ENCODE peak calls at places on chromosome 2, in four cellular contexts. N is GM12878, D is H1, L is HepG2. F is an unnamed sample. For H3K4me1, the result is how much of the 10 kb centered on the place peaks cover.

GRCh38 chr2:10297950-10298349 is 4.8 kb upstream of the HPCAL1 start:
- DNase-seq in L (peak), D (no peak), N (no peak), F (no peak)

GRCh38 chr2:220499281-220499680 is 871.9 kb downstream of the SLC4A3 start:
- DNase-seq in L (no peak), D (no peak), N (no peak), F (no peak)

GRCh38 chr2:14558382-14558919 is 74.1 kb upstream of the LRATD1 start:
- DNase-seq in N (no peak), D (no peak), L (no peak), F (no peak)

GRCh38 chr2:112692914-112693313 is 27.9 kb upstream of the NT5DC4 start:
- DNase-seq in L (no peak), N (no peak), D (no peak), F (no peak)

GRCh38 chr2:147255812-147256211 is 589.0 kb upstream of the ACVR2A start:
- DNase-seq in L (no peak), D (no peak), N (no peak), F (no peak)

GRCh38 chr2:139946690-139947089 is 1166.5 kb upstream of the NXPH2 start:
- DNase-seq in D (peak), L (no peak), N (no peak), F (no peak)

GRCh38 chr2:64442277-64442676 is 11.7 kb upstream of the LGALSL start:
- DNase-seq in N (no peak), D (no peak), L (no peak), F (no peak)

GRCh38 chr2:15968280-15969178 is 28.2 kb downstream of the MYCN start:
- DNase-seq in L (no peak), D (no peak), N (no peak), F (no peak)

GRCh38 chr2:53403836-53404413 is 363.7 kb upstream of the CHAC2 start:
- DNase-seq in D (no peak), N (no peak), L (no peak), F (no peak)

GRCh38 chr2:212299943-212300342 is 238.7 kb downstream of the ERBB4 start:
- DNase-seq in L (no peak), N (peak), D (no peak), F (no peak)

GRCh38 chr2:177251165-177251542 is 13.4 kb downstream of the NFE2L2 start:
- DNase-seq in D (no peak), N (no peak), L (no peak), F (no peak)

GRCh38 chr2:95284886-95285541 is 10.8 kb downstream of the PROM2 start:
- DNase-seq in L (no peak), N (no peak), D (no peak), F (no peak)

GRCh38 chr2:77834360-77835002 is 312.3 kb upstream of the LRRTM4 start:
- DNase-seq in D (no peak), L (no peak), N (no peak), F (no peak)

GRCh38 chr2:120907822-120908221 is 172.2 kb downstream of the GLI2 start:
- DNase-seq in D (no peak), N (no peak), L (peak), F (no peak)

GRCh38 chr2:127149384-127149783 is 42.4 kb upstream of the BIN1 start:
- DNase-seq in N (no peak), L (no peak), D (no peak), F (no peak)

GRCh38 chr2:122643725-122644329 is 888.4 kb downstream of the TSN start:
- DNase-seq in L (no peak), N (no peak), D (no peak), F (no peak)

GRCh38 chr2:80971-81736 is 34.8 kb upstream of the FAM110C start:
- DNase-seq in L (no peak), D (no peak), N (no peak), F (no peak)

GRCh38 chr2:108637304-108637669 is 82.0 kb upstream of the RANBP2 start:
- DNase-seq in L (peak), N (peak), D (no peak), F (no peak)

GRCh38 chr2:174326880-174327558 is 7.7 kb upstream of the SP9 start:
- DNase-seq in D (peak), N (no peak), L (no peak), F (no peak)

GRCh38 chr2:39728941-39729351 is 50.1 kb downstream of the THUMPD2 start:
- DNase-seq in N (no peak), D (peak), L (peak), F (peak)

GRCh38 chr2:205684871-205685313 is 2.6 kb downstream of the NRP2 start:
- DNase-seq in N (no peak), L (no peak), D (no peak), F (no peak)

GRCh38 chr2:236343400-236344161 is 79.4 kb upstream of the ASB18 start:
- DNase-seq in L (peak), D (peak), N (peak), F (peak)

GRCh38 chr2:217732995-217733394 is 269.8 kb downstream of the TNS1 start:
- DNase-seq in D (no peak), N (no peak), L (no peak), F (no peak)

GRCh38 chr2:200348897-200349563 is 42.5 kb downstream of the SPATS2L start:
- DNase-seq in D (no peak), L (no peak), N (no peak), F (no peak)

GRCh38 chr2:189022492-189022891 is 48.3 kb downstream of the COL3A1 start:
- DNase-seq in L (no peak), N (no peak), D (no peak), F (no peak)

GRCh38 chr2:217064234-217065103 is 204.6 kb upstream of the TNP1 start:
- DNase-seq in D (no peak), N (no peak), L (no peak), F (peak)

GRCh38 chr2:165568361-165568760 is 98.9 kb downstream of the CSRNP3 start:
- DNase-seq in D (no peak), L (no peak), N (no peak), F (no peak)

GRCh38 chr2:207015901-207016300 is 76.6 kb downstream of the CPO start:
- DNase-seq in D (no peak), L (no peak), N (no peak), F (no peak)

GRCh38 chr2:82650038-82650437 is 1809.0 kb downstream of the SUCLG1 start:
- DNase-seq in L (no peak), D (no peak), N (no peak), F (no peak)

GRCh38 chr2:239721531-239721930 is 303.6 kb downstream of the NDUFA10 start:
- DNase-seq in N (no peak), L (no peak), D (peak), F (no peak)

GRCh38 chr2:53939656-53940055 is 31.1 kb downstream of the PSME4 start:
- DNase-seq in L (no peak), N (no peak), D (no peak), F (no peak)

GRCh38 chr2:226911932-226912331 is 76.1 kb downstream of the RHBDD1 start:
- DNase-seq in D (no peak), N (no peak), L (no peak), F (no peak)

GRCh38 chr2:130288467-130289403 is 54.0 kb upstream of the IMP4 start:
- DNase-seq in D (peak), N (no peak), L (no peak), F (no peak)

GRCh38 chr2:191202881-191203397 is 42.3 kb upstream of the MYO1B start:
- DNase-seq in N (no peak), L (no peak), D (no peak), F (no peak)

DNA sequence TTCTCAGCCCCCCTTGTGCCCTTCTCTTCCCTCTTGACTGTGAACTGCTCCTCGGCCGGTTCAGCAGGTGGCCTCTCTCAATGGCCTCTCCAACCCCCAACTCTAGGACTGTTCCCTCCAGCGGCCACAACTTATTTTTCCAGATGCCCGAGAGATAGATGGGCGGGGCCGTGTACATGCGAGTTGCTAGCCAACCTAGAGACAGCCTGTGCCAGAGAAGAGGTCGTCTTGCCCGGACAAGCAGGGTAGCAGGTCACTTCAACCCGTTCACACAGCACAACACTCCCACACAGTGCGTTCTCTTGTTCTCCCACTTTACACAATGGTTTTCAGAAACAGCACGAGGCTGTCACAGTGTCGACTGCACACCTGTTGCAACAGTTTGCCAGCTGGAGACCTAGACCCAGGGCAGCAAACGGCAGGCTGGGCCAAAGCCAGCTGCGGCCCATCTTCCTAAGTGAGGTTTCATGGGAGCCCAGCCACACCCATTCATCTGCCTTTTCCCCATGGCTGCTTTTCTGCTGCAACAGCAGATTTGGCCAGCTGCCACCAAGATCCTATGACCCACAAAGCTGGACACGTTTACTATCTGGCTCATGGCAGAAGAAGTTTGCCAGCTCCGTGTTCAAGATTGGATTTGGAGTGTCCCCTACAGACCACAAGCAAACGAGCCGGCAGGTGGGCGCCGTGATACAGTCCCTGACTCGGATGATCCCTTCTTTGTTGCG is 7.3 kb upstream of the PRLH start:
- DNase-seq in N (no peak), D (no peak), L (no peak), F (no peak)
- TF ChIP-seq SUZ12 in N (no peak), D (no peak), L (no peak), F (no peak)

DNA sequence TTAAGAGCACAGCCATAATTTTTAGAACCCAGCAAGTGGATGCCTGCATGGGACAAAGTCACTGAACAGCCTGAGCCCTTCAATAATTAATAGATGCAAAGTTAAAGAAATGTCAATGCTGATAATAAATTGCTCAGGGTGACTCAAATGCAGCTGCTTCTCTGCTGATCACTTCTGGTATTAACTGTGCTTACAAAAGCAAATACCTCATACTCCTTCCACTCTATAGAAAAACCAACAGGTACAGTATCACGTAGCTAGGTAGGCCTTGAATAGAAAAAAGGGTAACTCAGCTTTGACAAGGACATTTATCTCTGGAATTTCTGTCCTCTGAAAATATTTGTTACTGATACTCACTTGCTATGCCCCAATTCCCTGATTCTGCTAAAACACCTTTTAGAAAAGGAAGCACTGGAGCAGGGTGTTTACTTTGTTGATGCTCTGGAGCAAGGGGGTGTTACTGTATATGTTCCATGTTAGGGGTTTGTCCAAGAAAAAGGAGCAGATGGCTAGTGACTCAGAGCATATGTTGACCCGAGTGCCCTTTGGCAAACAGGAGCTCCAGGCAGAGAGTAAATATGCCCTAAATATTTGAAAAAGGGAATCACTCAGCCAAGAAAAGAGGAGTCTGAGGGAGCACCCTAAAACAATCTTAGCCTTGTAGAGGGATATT is 59.1 kb upstream of the RTN4 start:
- DNase-seq in D (no peak), N (no peak), L (peak), F (no peak)
- H3K4me1 ChIP-seq in D (under half), N (under half), L (half or more), F (under half)

DNA sequence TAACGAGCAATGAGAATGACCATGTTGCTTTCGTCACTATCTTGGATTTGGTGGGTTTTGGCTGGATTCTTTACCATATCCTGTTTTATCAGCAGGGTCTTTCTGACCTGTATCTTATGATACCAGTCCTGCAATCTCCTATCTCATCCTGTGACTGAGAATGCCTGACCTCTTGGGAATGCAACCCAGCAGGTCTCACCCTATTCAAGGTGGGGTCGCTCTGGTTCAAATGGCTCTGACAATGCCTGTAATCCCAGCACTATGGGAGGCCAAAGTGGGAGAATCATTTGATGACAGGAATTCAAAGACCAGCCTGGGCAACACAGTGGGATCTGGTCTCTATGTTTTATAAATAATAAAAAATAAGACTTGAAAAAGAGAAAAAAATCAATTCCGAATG is 173.5 kb downstream of the ACTR3 start:
- DNase-seq in D (no peak), L (no peak), N (no peak), F (no peak)
- TF ChIP-seq SUZ12 in D (no peak), L (no peak), N (no peak), F (no peak)

GRCh38 chr2:237689569-237690131 is 62.3 kb downstream of the LRRFIP1 start:
- DNase-seq in L (no peak), N (no peak), D (no peak), F (no peak)
- H3K4me1 ChIP-seq in L (half or more), N (under half), D (under half), F (under half)

DNA sequence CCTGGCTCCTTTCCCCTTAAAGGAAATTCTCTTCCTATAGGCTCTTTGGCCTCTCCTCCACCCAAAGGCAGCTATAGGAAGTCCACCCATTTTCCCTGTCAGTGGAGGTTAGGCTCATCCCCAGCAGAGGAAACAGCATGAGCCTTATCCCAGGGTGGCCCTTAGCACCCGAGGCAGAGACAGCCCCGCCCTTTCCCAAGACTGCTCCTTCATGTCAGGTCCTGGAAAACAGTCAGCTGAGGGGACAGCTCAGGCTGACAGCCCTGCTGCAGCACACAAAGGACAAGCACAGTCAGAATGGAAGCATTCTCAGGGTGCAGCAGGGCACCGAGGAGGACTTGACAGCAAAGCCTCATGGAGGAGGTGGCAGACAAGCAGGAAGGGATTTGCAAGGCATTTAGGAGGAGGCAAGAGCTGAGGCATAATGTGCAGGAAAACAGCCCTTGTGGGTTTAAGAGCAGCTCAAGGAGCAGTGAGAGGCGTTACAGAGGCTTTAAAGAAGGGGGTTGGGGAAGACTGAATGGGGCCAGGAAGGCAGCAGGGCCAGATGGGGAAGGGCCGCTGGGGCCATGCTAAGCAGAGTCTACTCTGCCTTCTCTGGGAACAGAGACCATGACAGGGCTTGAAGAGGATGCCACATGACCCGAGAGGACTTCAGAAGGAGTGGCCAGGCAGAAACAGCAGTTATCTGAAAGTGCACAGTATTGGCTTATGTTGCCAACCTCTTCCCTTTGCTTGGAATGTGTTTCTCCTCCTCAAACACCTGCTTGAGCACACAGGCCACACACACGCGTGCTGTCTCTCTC is 216.6 kb downstream of the SH3BP4 start:
- DNase-seq in L (no peak), D (no peak), N (no peak), F (no peak)
- TF ChIP-seq SUZ12 in L (no peak), D (no peak), N (no peak), F (no peak)

GRCh38 chr2:144511222-144511855 is 8.6 kb downstream of the ZEB2 start:
- DNase-seq in N (no peak), L (no peak), D (no peak), F (no peak)

GRCh38 chr2:144510206-144510991 is 9.5 kb downstream of the ZEB2 start:
- DNase-seq in N (peak), D (no peak), L (peak), F (peak)

GRCh38 chr2:144509001-144509545 is 10.8 kb downstream of the ZEB2 start:
- DNase-seq in D (no peak), L (no peak), N (no peak), F (no peak)

GRCh38 chr2:144508162-144508765 is 11.7 kb downstream of the ZEB2 start:
- DNase-seq in L (no peak), N (no peak), D (no peak), F (no peak)

GRCh38 chr2:144509548-144510205 is 10.2 kb downstream of the ZEB2 start:
- DNase-seq in L (no peak), N (no peak), D (no peak), F (no peak)
- H3K4me1 ChIP-seq in L (under half), N (under half), D (under half), F (under half)